ENCODE peak calls at places on chromosome 19, in four cellular contexts. N is colonic mucosa, A is suprapubic skin, K is IMR-90. Y is an unnamed sample.
A peak's percentile ranks its signal among the peaks of the same experiment; 100 is the strongest.

GRCh38 chr19:41427647-41428480 is 690 bp upstream of the B3GNT8 start:
- DNase-seq in N (peak; percentile 54), A (no peak), K (no peak), Y (peak; percentile 84)

GRCh38 chr19:19997656-19998268 is 41.5 kb downstream of the ZNF682 start:
- DNase-seq in A (no peak), K (no peak), N (no peak), Y (peak; percentile 66)

GRCh38 chr19:18233224-18233825 is 7.1 kb upstream of the PDE4C start:
- DNase-seq in A (no peak), K (peak; percentile 39), N (peak; percentile 52), Y (peak; percentile 98)

GRCh38 chr19:56837892-56838679 is 2.4 kb downstream of the PEG3 start:
- DNase-seq in K (no peak), A (peak; percentile 83), N (peak; percentile 22), Y (peak; percentile 29)

GRCh38 chr19:15303105-15303780 is 29.1 kb downstream of the BRD4 start:
- DNase-seq in A (no peak), K (peak; percentile 61), N (no peak), Y (no peak)

GRCh38 chr19:19321143-19321577 is 531 bp downstream of the MAU2 start:
- DNase-seq in N (peak; percentile 26), A (no peak), K (no peak), Y (peak; percentile 85)

GRCh38 chr19:14718522-14719113 is 28.8 kb downstream of the ZNF333 start:
- DNase-seq in A (no peak), K (no peak), N (no peak), Y (no peak)

GRCh38 chr19:39342647-39343305 is 555 bp downstream of the SAMD4B start:
- DNase-seq in K (no peak), N (no peak), A (no peak), Y (peak; percentile 62)

GRCh38 chr19:35449347-35450043 is 1.4 kb downstream of the FFAR2 start:
- DNase-seq in N (no peak), K (no peak), A (no peak), Y (peak; percentile 47)

GRCh38 chr19:1747285-1748114 is 5.8 kb upstream of the ONECUT3 start:
- DNase-seq in K (peak; percentile 80), A (no peak), N (peak; percentile 21), Y (peak; percentile 89)

GRCh38 chr19:23512151-23512925 is 117.1 kb upstream of the ZNF91 start:
- DNase-seq in K (no peak), A (no peak), N (no peak), Y (no peak)

GRCh38 chr19:18713550-18714117 is 30.2 kb downstream of the CRTC1 start:
- DNase-seq in N (no peak), K (no peak), A (no peak), Y (peak; percentile 37)

GRCh38 chr19:36973021-36973843 is 57.1 kb downstream of the ZNF568 start:
- DNase-seq in K (peak; percentile 50), N (peak; percentile 92), A (peak; percentile 89), Y (peak; percentile 13)

GRCh38 chr19:57282011-57282636 is 1.8 kb downstream of the ZNF460 start:
- DNase-seq in N (no peak), K (no peak), A (no peak), Y (no peak)

GRCh38 chr19:19105365-19106060 is 32.8 kb downstream of the TMEM161A start:
- DNase-seq in A (no peak), N (peak; percentile 74), K (no peak), Y (peak; percentile 96)

GRCh38 chr19:38653028-38653571 is 5.7 kb downstream of the ACTN4 start:
- DNase-seq in K (peak; percentile 51), A (no peak), N (peak; percentile 83), Y (no peak)

GRCh38 chr19:45097776-45098520 is 5.0 kb downstream of the PPP1R37 start:
- DNase-seq in N (peak; percentile 48), A (no peak), K (peak; percentile 98), Y (peak; percentile 70)

GRCh38 chr19:5036733-5037681 is 68.1 kb downstream of the KDM4B start:
- DNase-seq in K (peak; percentile 72), N (no peak), A (no peak), Y (no peak)

GRCh38 chr19:14768001-14768400 is 10.4 kb downstream of the ADGRE2 start:
- DNase-seq in A (peak; percentile 37), N (no peak), K (no peak), Y (no peak)

GRCh38 chr19:13234518-13234917 is 84.3 kb downstream of the IER2 start:
- DNase-seq in A (no peak), K (no peak), N (peak; percentile 83), Y (peak; percentile 96)

GRCh38 chr19:2474232-2475017 is 1.5 kb upstream of the GADD45B start:
- DNase-seq in K (peak; percentile 87), A (peak; percentile 93), N (peak; percentile 84), Y (peak; percentile 98)

GRCh38 chr19:2253106-2254051 is 2.8 kb downstream of the JSRP1 start:
- DNase-seq in N (no peak), A (no peak), K (no peak), Y (peak; percentile 96)

GRCh38 chr19:3357731-3358391 is 8.5 kb upstream of the NFIC start:
- DNase-seq in N (no peak), A (no peak), K (no peak), Y (peak; percentile 88)

GRCh38 chr19:42178791-42179500 is 38.5 kb downstream of the DEDD2 start:
- DNase-seq in N (no peak), A (no peak), K (no peak), Y (peak; percentile 94)

GRCh38 chr19:29704562-29705558 is 10.2 kb downstream of the C19orf12 start:
- DNase-seq in A (no peak), N (no peak), K (no peak), Y (no peak)

GRCh38 chr19:56573914-56574313 is 6.6 kb downstream of the ZNF470 start:
- DNase-seq in N (no peak), A (no peak), K (no peak), Y (no peak)

GRCh38 chr19:41586064-41586463 is 10.1 kb downstream of the CEACAM21 start:
- DNase-seq in A (no peak), K (no peak), N (no peak), Y (no peak)

GRCh38 chr19:50510700-50511068 is 307 bp downstream of the JOSD2 start:
- DNase-seq in N (no peak), A (no peak), K (no peak), Y (peak; percentile 97)

GRCh38 chr19:55980415-55980814 is 6.2 kb upstream of the NLRP5 start:
- DNase-seq in A (no peak), N (no peak), K (no peak), Y (no peak)

GRCh38 chr19:58357798-58358145 is 4.5 kb upstream of the A1BG start:
- DNase-seq in K (no peak), A (no peak), N (no peak), Y (peak; percentile 75)

GRCh38 chr19:32303193-32303592 is 42.2 kb upstream of the ZNF507 start:
- DNase-seq in A (no peak), K (no peak), N (no peak), Y (no peak)
- H3K4me3 ChIP-seq in A (no peak overlapping the region), K (no peak overlapping the region), N (no peak overlapping the region), Y (no peak overlapping the region)

GRCh38 chr19:11420894-11421606 is 1.9 kb upstream of the RGL3 start:
- DNase-seq in N (peak; percentile 40), K (no peak), A (no peak), Y (peak; percentile 78)

GRCh38 chr19:11423164-11423803 is 4.2 kb upstream of the RGL3 start:
- DNase-seq in N (no peak), A (no peak), K (no peak), Y (peak; percentile 18)

GRCh38 chr19:11423804-11424318 is 4.7 kb upstream of the RGL3 start:
- DNase-seq in K (no peak), A (no peak), N (no peak), Y (peak; percentile 41)

GRCh38 chr19:11421607-11422098 is 2.5 kb upstream of the RGL3 start:
- DNase-seq in K (no peak), N (peak; percentile 76), A (no peak), Y (peak; percentile 93)

DNA sequence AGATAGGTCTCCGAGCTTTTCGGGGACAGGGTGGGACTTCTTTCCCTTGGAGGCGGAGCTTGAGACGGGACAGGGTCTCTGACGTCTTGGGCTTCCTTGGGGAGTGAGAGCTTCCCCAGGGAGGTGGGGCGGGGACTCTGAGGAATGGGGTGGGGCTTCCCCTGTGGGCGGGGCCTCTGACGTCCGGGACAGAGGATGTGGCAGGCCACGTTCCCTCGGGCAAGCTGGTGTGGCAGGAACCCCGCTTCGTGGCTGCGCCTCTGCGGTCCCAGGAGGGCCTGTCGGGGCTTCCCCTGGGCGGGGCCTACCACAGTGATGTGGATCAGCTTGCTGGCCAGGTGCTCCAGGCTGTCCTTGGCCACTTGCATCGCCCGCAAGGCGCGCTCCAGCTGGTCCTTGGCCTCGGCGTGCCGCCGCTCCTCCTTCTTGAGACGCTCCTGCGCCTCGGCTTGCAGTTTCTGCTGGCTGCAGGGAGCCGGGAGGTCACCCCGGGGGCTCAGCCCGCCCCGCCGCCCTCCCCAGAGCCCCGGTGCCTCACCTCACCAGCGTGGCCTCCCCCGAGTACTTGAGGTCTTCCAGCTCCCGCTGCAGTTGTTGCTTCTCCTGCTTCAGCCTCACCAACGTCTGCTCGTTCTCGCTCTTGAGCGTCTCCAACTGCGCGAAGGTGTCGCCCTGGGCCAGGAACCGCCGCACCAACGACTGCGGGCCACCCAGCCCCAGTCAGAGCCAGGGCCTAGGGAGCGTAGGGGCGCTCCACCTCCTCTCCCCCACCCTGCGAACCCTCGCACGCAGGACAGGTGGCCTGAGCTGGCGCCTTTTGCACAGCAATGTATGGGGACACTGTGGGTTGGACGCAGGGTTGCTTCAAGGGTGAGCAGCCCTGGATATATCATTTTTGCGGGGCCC is 3.3 kb upstream of the RGL3 start:
- DNase-seq in K (no peak), A (peak; percentile 91), N (peak; percentile 90), Y (peak; percentile 93)
- H3K4me3 ChIP-seq in K (peak overlapping the region; percentile 12), A (peak overlapping the region; percentile 46), N (peak overlapping the region; percentile 29), Y (peak overlapping the region; percentile 60)

DNA sequence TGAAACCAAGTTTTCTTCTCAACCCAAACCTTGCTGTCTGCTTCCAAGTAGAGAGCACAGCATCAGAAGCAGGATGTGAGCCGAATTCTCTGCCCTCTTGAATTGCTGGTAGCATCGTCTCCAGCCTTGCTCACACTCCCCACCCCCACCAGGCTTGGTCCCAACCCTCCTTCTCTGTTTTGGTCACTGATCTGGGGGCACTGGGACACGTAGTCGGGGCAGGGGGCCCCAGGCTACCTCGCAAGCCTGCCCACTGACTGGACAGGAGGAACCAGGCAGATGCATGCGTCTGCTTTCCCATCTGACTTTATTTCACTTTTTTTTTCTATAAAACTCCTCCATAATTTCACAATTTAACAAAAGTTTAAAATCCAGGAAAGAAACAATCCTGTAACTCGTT is 69.7 kb downstream of the MLLT1 start:
- DNase-seq in K (no peak), N (no peak), A (no peak), Y (peak; percentile 21)
- H3K4me3 ChIP-seq in K (no peak overlapping the region), N (no peak overlapping the region), A (no peak overlapping the region), Y (no peak overlapping the region)

GRCh38 chr19:17184381-17184841 is 30.7 kb upstream of the USE1 start:
- DNase-seq in K (peak; percentile 7), N (no peak), A (no peak), Y (no peak)

GRCh38 chr19:17180997-17181702 is 34.0 kb upstream of the USE1 start:
- DNase-seq in K (no peak), A (no peak), N (no peak), Y (peak; percentile 82)

GRCh38 chr19:17185590-17185989 is 29.6 kb upstream of the USE1 start:
- DNase-seq in A (no peak), K (no peak), N (no peak), Y (no peak)

GRCh38 chr19:17183271-17183757 is 31.8 kb upstream of the USE1 start:
- DNase-seq in A (no peak), K (no peak), N (no peak), Y (no peak)

DNA sequence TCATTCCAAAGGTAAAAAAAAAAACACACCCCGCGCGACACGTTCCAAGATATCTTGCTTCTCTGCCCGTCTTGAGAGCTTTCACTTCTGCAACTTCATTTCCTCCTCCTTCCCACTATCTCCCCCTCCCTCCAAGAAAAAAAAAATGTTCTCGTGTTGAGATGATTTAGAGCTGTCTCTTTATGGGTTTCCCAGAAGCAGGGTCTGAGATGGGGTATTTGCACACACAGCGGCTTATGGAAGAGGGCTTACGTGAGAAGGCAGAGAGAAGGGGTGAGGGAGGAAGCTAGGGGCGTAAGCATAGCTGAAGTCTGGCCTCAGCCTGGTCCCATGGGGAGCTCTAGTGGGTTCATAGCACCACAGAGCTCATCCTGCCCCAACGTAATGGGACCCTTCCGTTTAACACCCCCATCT is 31.3 kb upstream of the USE1 start:
- DNase-seq in K (no peak), A (no peak), N (no peak), Y (no peak)
- H3K4me3 ChIP-seq in K (no peak overlapping the region), A (no peak overlapping the region), N (no peak overlapping the region), Y (no peak overlapping the region)